ENCODE peak calls at places on chromosome 18, in seven cellular contexts. P, H, O, V, R, C and I are unnamed samples.
A peak's percentile ranks its signal among the peaks of the same experiment; 100 is the strongest.

GRCh38 chr18:67805261-67805660 is 288.7 kb upstream of the DSEL start:
- DNase-seq in P (peak; percentile 9), H (no peak), O (no peak), V (no peak), R (no peak), C (no peak), I (no peak)

GRCh38 chr18:52722904-52723303 is 382.9 kb downstream of the DCC start:
- DNase-seq in P (no peak), H (no peak), O (no peak), V (no peak), R (no peak), C (no peak), I (no peak)

GRCh38 chr18:62781893-62782292 is 66.6 kb downstream of the PHLPP1 start:
- DNase-seq in P (peak; percentile 96), H (peak; percentile 58), O (no peak), V (no peak), R (no peak), C (no peak), I (peak; percentile 92)

GRCh38 chr18:73355076-73355475 is 487.3 kb upstream of the NETO1 start:
- DNase-seq in P (no peak), H (no peak), O (no peak), V (no peak), R (no peak), C (no peak), I (no peak)

GRCh38 chr18:49723648-49724180 is 89.6 kb downstream of the ACAA2 start:
- DNase-seq in P (peak; percentile 30), H (peak; percentile 41), O (no peak), V (no peak), R (no peak), C (peak; percentile 44), I (peak; percentile 93)

GRCh38 chr18:79203017-79203605 is 133.9 kb downstream of the ATP9B start:
- DNase-seq in P (peak; percentile 43), H (no peak), O (no peak), V (no peak), R (no peak), C (no peak), I (no peak)

GRCh38 chr18:49843131-49843530 is 29.8 kb upstream of the ACAA2 start:
- DNase-seq in P (no peak), H (no peak), O (no peak), V (no peak), R (peak; percentile 51), C (no peak), I (no peak)

GRCh38 chr18:46627136-46627535 is 29.9 kb downstream of the LOXHD1 start:
- DNase-seq in P (no peak), H (no peak), O (no peak), V (peak; percentile 72), R (no peak), C (no peak), I (no peak)

GRCh38 chr18:79923896-79924585 is 27.4 kb downstream of the SLC66A2 start:
- DNase-seq in P (no peak), H (no peak), O (no peak), V (no peak), R (peak; percentile 72), C (no peak), I (no peak)

GRCh38 chr18:14925281-14925709 is 177.3 kb downstream of the ANKRD30B start:
- DNase-seq in P (no peak), H (no peak), O (no peak), V (no peak), R (no peak), C (no peak), I (no peak)

GRCh38 chr18:26468931-26469340 is 79.4 kb downstream of the KCTD1 start:
- DNase-seq in P (no peak), H (no peak), O (no peak), V (no peak), R (no peak), C (peak; percentile 20), I (no peak)

GRCh38 chr18:13585379-13586153 is 140.8 kb downstream of the FAM210A start:
- DNase-seq in P (no peak), H (no peak), O (no peak), V (no peak), R (no peak), C (no peak), I (no peak)

GRCh38 chr18:3441290-3441689 is 8.7 kb upstream of the TGIF1 start:
- DNase-seq in P (no peak), H (peak; percentile 33), O (no peak), V (no peak), R (no peak), C (peak; percentile 18), I (peak; percentile 51)

GRCh38 chr18:26746284-26747130 is 119.0 kb downstream of the AQP4 start:
- DNase-seq in P (peak; percentile 26), H (no peak), O (no peak), V (no peak), R (no peak), C (no peak), I (peak; percentile 29)

GRCh38 chr18:54945726-54946125 is 13.5 kb downstream of the CCDC68 start:
- DNase-seq in P (no peak), H (no peak), O (no peak), V (no peak), R (no peak), C (no peak), I (no peak)